ENCODE peak calls at places on chromosomes 1 and 21, in four cellular contexts. T, I, S and G are unnamed samples.
A peak's percentile ranks its signal among the peaks of the same experiment; 100 is the strongest.

GRCh38 chr1:205633421-205633976 is 1.7 kb upstream of the ELK4 start:
- DNase-seq in S (no peak), T (peak; percentile 52), I (no peak), G (no peak)

GRCh38 chr1:226029093-226029496 is 30.0 kb upstream of the SDE2 start:
- DNase-seq in S (peak; percentile 65), I (no peak), T (no peak), G (no peak)

GRCh38 chr21:44406953-44407352 is 48.4 kb upstream of the LRRC3 start:
- DNase-seq in I (no peak), T (no peak), S (no peak), G (no peak)

GRCh38 chr1:86429830-86430229 is 5.9 kb downstream of the CLCA2 start:
- DNase-seq in I (no peak), S (no peak), T (peak; percentile 93), G (no peak)

GRCh38 chr1:45846931-45847330 is 43.5 kb downstream of the MAST2 start:
- DNase-seq in T (peak; percentile 69), S (no peak), I (no peak), G (no peak)

GRCh38 chr1:19946331-19946751 is 22.9 kb upstream of the PLA2G2E start:
- DNase-seq in S (no peak), I (no peak), T (no peak), G (no peak)

GRCh38 chr21:33383056-33383888 is 19.9 kb upstream of the IFNGR2 start:
- DNase-seq in S (peak; percentile 64), T (peak; percentile 80), I (no peak), G (no peak)

GRCh38 chr1:51642739-51643142 is 25.8 kb downstream of the OSBPL9 start:
- DNase-seq in T (peak; percentile 93), I (no peak), S (no peak), G (no peak)

GRCh38 chr1:65423884-65424655 is 3.6 kb downstream of the LEPR start:
- DNase-seq in S (no peak), I (no peak), T (peak; percentile 91), G (no peak)
- TF ChIP-seq CTCF in S (no peak), I (no peak), T (no peak), G (no peak)

GRCh38 chr1:162661336-162661735 is 29.1 kb downstream of the DDR2 start:
- DNase-seq in T (no peak), S (no peak), I (no peak), G (no peak)
- TF ChIP-seq CTCF in T (no peak), S (no peak), I (no peak), G (no peak)

GRCh38 chr1:44747878-44748277 is 8.2 kb downstream of the KIF2C start:
- DNase-seq in I (no peak), T (no peak), S (no peak), G (no peak)
- TF ChIP-seq CTCF in I (no peak), T (no peak), S (no peak), G (no peak)

DNA sequence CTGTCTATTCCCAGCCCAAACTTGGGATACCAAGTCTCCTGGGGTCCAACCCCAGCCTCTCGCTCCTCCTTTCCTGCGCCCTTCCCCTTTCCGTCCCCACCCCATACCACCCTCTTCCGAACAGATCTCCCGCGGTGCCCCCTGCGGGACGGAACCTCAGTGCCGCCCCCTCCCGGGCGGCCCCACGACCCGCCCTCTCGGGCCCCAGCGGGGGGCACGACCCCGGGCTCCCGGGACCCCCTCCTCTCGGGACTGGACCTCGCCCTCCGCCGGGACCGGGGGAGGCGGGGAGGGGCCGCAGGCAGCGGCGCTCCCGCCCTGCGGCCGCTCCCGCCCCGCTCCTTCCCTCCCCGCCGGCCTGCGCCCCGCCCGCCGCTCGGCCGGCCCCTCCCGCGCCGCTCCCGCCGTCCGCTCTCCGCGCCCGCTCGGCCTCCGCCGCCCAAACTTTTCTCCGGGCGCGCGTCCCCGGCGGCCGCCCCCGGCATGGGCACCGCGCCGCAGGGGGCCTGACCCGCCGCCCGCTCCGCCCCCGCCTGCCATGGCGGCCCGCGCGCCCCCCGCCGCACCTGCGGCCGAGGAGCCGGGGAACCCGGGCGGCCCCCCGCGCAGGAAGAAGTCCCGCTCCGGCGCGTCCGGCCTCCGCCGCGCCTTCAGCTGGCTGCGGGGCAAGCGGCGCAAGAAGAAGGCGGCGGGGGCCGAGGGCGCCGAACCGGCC is 39.0 kb upstream of the SYNC start:
- DNase-seq in I (no peak), S (peak; percentile 80), T (no peak), G (no peak)
- TF ChIP-seq CTCF in I (peak; percentile 63), S (peak; percentile 24), T (no peak), G (peak; percentile 55)

GRCh38 chr1:36307601-36308330 is 1.6 kb downstream of the SH3D21 start:
- DNase-seq in T (no peak), S (no peak), I (no peak), G (no peak)

GRCh38 chr1:36304970-36305914 is 926 bp upstream of the SH3D21 start:
- DNase-seq in I (no peak), S (no peak), T (no peak), G (no peak)

GRCh38 chr1:36305915-36306209 is 306 bp upstream of the SH3D21 start:
- DNase-seq in I (no peak), S (no peak), T (no peak), G (no peak)

GRCh38 chr1:36306210-36306901 is at the start of gene SH3D21:
- DNase-seq in S (peak; percentile 57), I (peak; percentile 52), T (no peak), G (no peak)

GRCh38 chr1:36306902-36307456 is 811 bp downstream of the SH3D21 start:
- DNase-seq in S (peak; percentile 99), I (peak; percentile 89), T (peak; percentile 78), G (peak; percentile 93)
- TF ChIP-seq CTCF in S (no peak), I (no peak), T (no peak), G (no peak)

DNA sequence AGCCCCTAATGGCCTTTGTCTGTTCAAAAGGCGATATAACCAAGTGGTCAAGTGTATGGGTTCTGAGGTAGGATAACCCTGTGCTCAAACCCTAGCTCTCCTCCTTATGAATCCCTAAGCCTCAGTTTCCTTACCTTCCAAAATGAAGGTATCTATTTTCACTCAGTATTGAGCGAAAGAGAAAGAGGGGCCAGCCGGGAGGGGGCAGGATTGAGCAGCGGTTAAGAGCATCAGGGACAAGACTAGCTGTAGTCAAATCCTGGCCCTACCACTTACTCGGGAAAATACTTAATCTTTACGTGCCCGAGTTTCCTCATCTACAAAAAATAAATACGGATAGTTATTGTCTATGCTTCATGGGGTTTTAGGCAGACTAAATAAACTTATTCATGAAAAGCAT is 25.7 kb downstream of the LY9 start:
- DNase-seq in S (no peak), T (no peak), I (no peak), G (no peak)
- TF ChIP-seq CTCF in S (no peak), T (no peak), I (no peak), G (no peak)

DNA sequence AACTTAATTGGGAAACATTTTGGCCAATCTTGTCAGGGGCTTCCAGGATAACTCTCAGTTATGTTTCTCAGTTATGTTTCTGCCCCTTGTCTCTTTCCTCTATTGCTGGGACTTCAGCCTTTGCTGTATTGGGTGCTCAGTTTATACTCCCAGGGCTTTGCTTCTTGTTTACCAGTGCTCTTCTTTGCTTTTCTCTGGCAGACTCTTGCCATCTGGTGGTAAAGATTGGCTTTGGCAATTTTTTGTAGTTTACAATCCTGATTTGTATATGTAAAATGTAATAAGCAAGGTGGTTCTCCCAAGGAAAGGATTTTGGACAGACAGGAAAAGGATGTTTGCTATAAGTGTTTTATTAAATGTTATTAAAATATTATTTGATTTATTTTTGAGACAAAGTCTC is 37.9 kb downstream of the FABP3 start:
- DNase-seq in S (peak; percentile 33), I (no peak), T (peak; percentile 8), G (no peak)
- TF ChIP-seq CTCF in S (peak; percentile 51), I (peak; percentile 55), T (peak; percentile 38), G (peak; percentile 66)